ENCODE peak calls at places on chromosomes 13 and 19, in ten cellular contexts. One of them, this sample, is unnamed.

GRCh38 chr19:45739498-45740439 is 6.5 kb downstream of the MEIOSIN start:
- DNase-seq in gastrocnemius medialis: no peak
- DNase-seq in CD8-positive, alpha-beta T cell: no peak
- DNase-seq in adrenal gland: no peak
- DNase-seq in psoas muscle: no peak
- DNase-seq in lower leg skin: no peak
- DNase-seq in BJ: no peak
- DNase-seq in tibial nerve: no peak
- DNase-seq in body of pancreas: no peak
- DNase-seq in cardiac muscle cell: no peak
- DNase-seq in this sample: no peak

GRCh38 chr13:49821216-49821820 is 28.8 kb upstream of the KPNA3 start:
- DNase-seq in gastrocnemius medialis: no peak
- DNase-seq in CD8-positive, alpha-beta T cell: no peak
- DNase-seq in adrenal gland: peak
- DNase-seq in psoas muscle: no peak
- DNase-seq in lower leg skin: no peak
- DNase-seq in BJ: no peak
- DNase-seq in tibial nerve: no peak
- DNase-seq in body of pancreas: no peak
- DNase-seq in cardiac muscle cell: no peak
- DNase-seq in this sample: no peak

GRCh38 chr19:36939153-36939552 is 23.0 kb downstream of the ZNF568 start:
- DNase-seq in gastrocnemius medialis: no peak
- DNase-seq in CD8-positive, alpha-beta T cell: no peak
- DNase-seq in adrenal gland: no peak
- DNase-seq in psoas muscle: no peak
- DNase-seq in lower leg skin: no peak
- DNase-seq in BJ: no peak
- DNase-seq in tibial nerve: no peak
- DNase-seq in body of pancreas: no peak
- DNase-seq in cardiac muscle cell: peak
- DNase-seq in this sample: no peak

GRCh38 chr13:99312493-99312883 is 5.3 kb upstream of the GPR183 start:
- DNase-seq in gastrocnemius medialis: peak
- DNase-seq in CD8-positive, alpha-beta T cell: no peak
- DNase-seq in adrenal gland: peak
- DNase-seq in psoas muscle: peak
- DNase-seq in lower leg skin: peak
- DNase-seq in BJ: peak
- DNase-seq in tibial nerve: peak
- DNase-seq in body of pancreas: peak
- DNase-seq in cardiac muscle cell: no peak
- DNase-seq in this sample: no peak

GRCh38 chr13:50512602-50513527 is 330.6 kb downstream of the DLEU7 start:
- DNase-seq in gastrocnemius medialis: no peak
- DNase-seq in CD8-positive, alpha-beta T cell: peak
- DNase-seq in adrenal gland: peak
- DNase-seq in psoas muscle: peak
- DNase-seq in lower leg skin: peak
- DNase-seq in BJ: no peak
- DNase-seq in tibial nerve: peak
- DNase-seq in body of pancreas: peak
- DNase-seq in cardiac muscle cell: peak
- DNase-seq in this sample: peak

GRCh38 chr19:37997911-37998344 is 90.9 kb downstream of the SIPA1L3 start:
- DNase-seq in gastrocnemius medialis: no peak
- DNase-seq in CD8-positive, alpha-beta T cell: no peak
- DNase-seq in adrenal gland: peak
- DNase-seq in psoas muscle: no peak
- DNase-seq in lower leg skin: no peak
- DNase-seq in BJ: peak
- DNase-seq in tibial nerve: no peak
- DNase-seq in body of pancreas: no peak
- DNase-seq in cardiac muscle cell: no peak
- DNase-seq in this sample: no peak

GRCh38 chr13:92260363-92260762 is 861.9 kb downstream of the GPC5 start:
- DNase-seq in gastrocnemius medialis: no peak
- DNase-seq in CD8-positive, alpha-beta T cell: no peak
- DNase-seq in adrenal gland: no peak
- DNase-seq in psoas muscle: no peak
- DNase-seq in lower leg skin: no peak
- DNase-seq in BJ: no peak
- DNase-seq in tibial nerve: no peak
- DNase-seq in body of pancreas: no peak
- DNase-seq in cardiac muscle cell: no peak
- DNase-seq in this sample: no peak

GRCh38 chr19:38683393-38684077 is 36.1 kb downstream of the ACTN4 start:
- DNase-seq in gastrocnemius medialis: peak
- DNase-seq in CD8-positive, alpha-beta T cell: peak
- DNase-seq in adrenal gland: peak
- DNase-seq in psoas muscle: peak
- DNase-seq in lower leg skin: peak
- DNase-seq in BJ: no peak
- DNase-seq in tibial nerve: no peak
- DNase-seq in body of pancreas: peak
- DNase-seq in cardiac muscle cell: peak
- DNase-seq in this sample: no peak

GRCh38 chr19:1725100-1726064 is 27.9 kb upstream of the ONECUT3 start:
- DNase-seq in gastrocnemius medialis: no peak
- DNase-seq in CD8-positive, alpha-beta T cell: no peak
- DNase-seq in adrenal gland: peak
- DNase-seq in psoas muscle: no peak
- DNase-seq in lower leg skin: no peak
- DNase-seq in BJ: no peak
- DNase-seq in tibial nerve: peak
- DNase-seq in body of pancreas: peak
- DNase-seq in cardiac muscle cell: peak
- DNase-seq in this sample: no peak

GRCh38 chr13:48123827-48124226 is 28.9 kb upstream of the MED4 start:
- DNase-seq in gastrocnemius medialis: no peak
- DNase-seq in CD8-positive, alpha-beta T cell: no peak
- DNase-seq in adrenal gland: no peak
- DNase-seq in psoas muscle: no peak
- DNase-seq in lower leg skin: peak
- DNase-seq in BJ: no peak
- DNase-seq in tibial nerve: no peak
- DNase-seq in body of pancreas: peak
- DNase-seq in cardiac muscle cell: no peak
- DNase-seq in this sample: no peak

GRCh38 chr13:43804461-43805070 is 17.8 kb upstream of the ENOX1 start:
- DNase-seq in gastrocnemius medialis: no peak
- DNase-seq in CD8-positive, alpha-beta T cell: no peak
- DNase-seq in adrenal gland: peak
- DNase-seq in psoas muscle: no peak
- DNase-seq in lower leg skin: no peak
- DNase-seq in BJ: no peak
- DNase-seq in tibial nerve: peak
- DNase-seq in body of pancreas: peak
- DNase-seq in cardiac muscle cell: peak
- DNase-seq in this sample: peak

GRCh38 chr13:47917022-47917574 is 84.0 kb downstream of the SUCLA2 start:
- DNase-seq in gastrocnemius medialis: no peak
- DNase-seq in CD8-positive, alpha-beta T cell: no peak
- DNase-seq in adrenal gland: no peak
- DNase-seq in psoas muscle: no peak
- DNase-seq in lower leg skin: no peak
- DNase-seq in BJ: no peak
- DNase-seq in tibial nerve: no peak
- DNase-seq in body of pancreas: no peak
- DNase-seq in cardiac muscle cell: no peak
- DNase-seq in this sample: no peak

GRCh38 chr19:33260628-33261418 is 35.2 kb upstream of the SLC7A10 start:
- DNase-seq in gastrocnemius medialis: no peak
- DNase-seq in CD8-positive, alpha-beta T cell: no peak
- DNase-seq in adrenal gland: peak
- DNase-seq in psoas muscle: no peak
- DNase-seq in lower leg skin: no peak
- DNase-seq in BJ: no peak
- DNase-seq in tibial nerve: peak
- DNase-seq in body of pancreas: peak
- DNase-seq in cardiac muscle cell: no peak
- DNase-seq in this sample: no peak

GRCh38 chr13:113053376-113053775 is 52.2 kb upstream of the F7 start:
- DNase-seq in gastrocnemius medialis: no peak
- DNase-seq in CD8-positive, alpha-beta T cell: no peak
- DNase-seq in adrenal gland: no peak
- DNase-seq in psoas muscle: peak
- DNase-seq in lower leg skin: no peak
- DNase-seq in BJ: no peak
- DNase-seq in tibial nerve: no peak
- DNase-seq in body of pancreas: no peak
- DNase-seq in cardiac muscle cell: no peak
- DNase-seq in this sample: no peak

GRCh38 chr19:5025027-5025426 is 56.1 kb downstream of the KDM4B start:
- DNase-seq in gastrocnemius medialis: no peak
- DNase-seq in CD8-positive, alpha-beta T cell: no peak
- DNase-seq in adrenal gland: no peak
- DNase-seq in psoas muscle: no peak
- DNase-seq in lower leg skin: no peak
- DNase-seq in BJ: no peak
- DNase-seq in tibial nerve: no peak
- DNase-seq in body of pancreas: no peak
- DNase-seq in cardiac muscle cell: no peak
- DNase-seq in this sample: no peak

GRCh38 chr19:47417107-47417745 is 2.1 kb downstream of the MEIS3 start:
- DNase-seq in gastrocnemius medialis: no peak
- DNase-seq in CD8-positive, alpha-beta T cell: no peak
- DNase-seq in adrenal gland: no peak
- DNase-seq in psoas muscle: no peak
- DNase-seq in lower leg skin: no peak
- DNase-seq in BJ: no peak
- DNase-seq in tibial nerve: no peak
- DNase-seq in body of pancreas: no peak
- DNase-seq in cardiac muscle cell: no peak
- DNase-seq in this sample: no peak
- H3K4me3 ChIP-seq in gastrocnemius medialis: no peak
- H3K4me3 ChIP-seq in CD8-positive, alpha-beta T cell: no peak
- H3K4me3 ChIP-seq in adrenal gland: no peak
- H3K4me3 ChIP-seq in psoas muscle: no peak
- H3K4me3 ChIP-seq in lower leg skin: no peak
- H3K4me3 ChIP-seq in BJ: no peak
- H3K4me3 ChIP-seq in tibial nerve: no peak
- H3K4me3 ChIP-seq in body of pancreas: no peak
- H3K4me3 ChIP-seq in cardiac muscle cell: no peak
- H3K4me3 ChIP-seq in this sample: no peak

DNA sequence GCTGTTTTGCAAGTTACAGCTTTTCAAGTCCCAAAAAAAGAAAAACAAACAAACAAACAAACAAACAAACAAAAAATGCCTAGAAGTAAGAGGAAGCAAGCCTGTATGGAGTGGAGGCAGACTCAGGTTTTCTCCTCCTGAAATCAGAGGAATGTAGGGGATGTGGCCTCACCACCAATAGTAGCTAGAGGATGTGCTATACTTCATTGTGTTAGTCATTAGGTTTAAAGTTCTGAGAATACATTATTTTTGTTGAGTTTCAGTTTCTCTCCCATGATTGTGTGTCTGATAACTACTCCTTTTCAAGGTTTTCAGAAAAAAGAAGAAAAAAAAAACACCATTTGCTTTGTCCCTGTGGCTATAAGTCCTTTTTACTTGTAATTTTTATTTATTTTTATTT is 524.5 kb downstream of the GPC6 start:
- DNase-seq in gastrocnemius medialis: no peak
- DNase-seq in CD8-positive, alpha-beta T cell: no peak
- DNase-seq in adrenal gland: no peak
- DNase-seq in psoas muscle: no peak
- DNase-seq in lower leg skin: no peak
- DNase-seq in BJ: no peak
- DNase-seq in tibial nerve: no peak
- DNase-seq in body of pancreas: no peak
- DNase-seq in cardiac muscle cell: no peak
- DNase-seq in this sample: no peak
- TF ChIP-seq CTCF in gastrocnemius medialis: no peak
- TF ChIP-seq CTCF in CD8-positive, alpha-beta T cell: no peak
- TF ChIP-seq CTCF in adrenal gland: no peak
- TF ChIP-seq CTCF in psoas muscle: no peak
- TF ChIP-seq CTCF in lower leg skin: no peak
- TF ChIP-seq CTCF in BJ: no peak
- TF ChIP-seq CTCF in tibial nerve: no peak
- TF ChIP-seq CTCF in body of pancreas: no peak
- TF ChIP-seq CTCF in cardiac muscle cell: no peak
- TF ChIP-seq CTCF in this sample: no peak

DNA sequence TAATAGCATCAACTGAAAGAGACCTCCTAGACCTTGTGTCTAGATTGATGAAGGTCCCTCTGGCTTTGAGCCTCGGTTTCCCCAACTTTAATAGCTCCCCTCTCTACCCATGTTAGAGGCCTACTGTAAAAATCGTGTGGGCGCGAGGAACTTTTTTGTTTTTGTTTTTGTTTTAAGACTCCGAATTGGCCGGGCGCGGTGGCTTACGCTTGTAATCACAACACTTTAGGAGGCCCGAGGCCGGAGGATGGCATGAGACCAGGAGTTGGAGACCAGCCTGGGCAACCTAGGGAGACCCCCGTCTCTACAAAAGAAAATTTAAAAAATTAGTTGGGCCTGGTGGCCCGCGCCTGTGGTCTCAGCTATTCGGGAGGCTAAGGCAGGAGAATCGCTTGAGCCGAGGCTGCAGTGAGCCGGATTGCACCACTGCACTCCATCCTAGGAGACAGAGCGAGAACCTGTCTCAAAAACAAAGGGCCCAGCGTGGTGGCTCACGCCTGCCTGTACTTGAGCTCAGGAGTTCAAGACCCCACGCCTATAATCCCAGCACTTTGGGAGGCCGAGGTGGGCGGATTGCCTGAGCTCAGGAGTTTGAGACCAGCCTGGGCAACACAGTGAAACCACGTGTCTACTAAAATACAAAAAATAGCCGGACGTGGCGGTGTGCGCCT is 858 bp upstream of the PPP6R1 start:
- DNase-seq in gastrocnemius medialis: no peak
- DNase-seq in CD8-positive, alpha-beta T cell: no peak
- DNase-seq in adrenal gland: no peak
- DNase-seq in psoas muscle: peak
- DNase-seq in lower leg skin: no peak
- DNase-seq in BJ: no peak
- DNase-seq in tibial nerve: no peak
- DNase-seq in body of pancreas: no peak
- DNase-seq in cardiac muscle cell: no peak
- DNase-seq in this sample: no peak
- H3K4me3 ChIP-seq in gastrocnemius medialis: peak
- H3K4me3 ChIP-seq in CD8-positive, alpha-beta T cell: peak
- H3K4me3 ChIP-seq in adrenal gland: peak
- H3K4me3 ChIP-seq in psoas muscle: peak
- H3K4me3 ChIP-seq in lower leg skin: no peak
- H3K4me3 ChIP-seq in BJ: peak
- H3K4me3 ChIP-seq in tibial nerve: peak
- H3K4me3 ChIP-seq in body of pancreas: no peak
- H3K4me3 ChIP-seq in cardiac muscle cell: peak
- H3K4me3 ChIP-seq in this sample: peak

DNA sequence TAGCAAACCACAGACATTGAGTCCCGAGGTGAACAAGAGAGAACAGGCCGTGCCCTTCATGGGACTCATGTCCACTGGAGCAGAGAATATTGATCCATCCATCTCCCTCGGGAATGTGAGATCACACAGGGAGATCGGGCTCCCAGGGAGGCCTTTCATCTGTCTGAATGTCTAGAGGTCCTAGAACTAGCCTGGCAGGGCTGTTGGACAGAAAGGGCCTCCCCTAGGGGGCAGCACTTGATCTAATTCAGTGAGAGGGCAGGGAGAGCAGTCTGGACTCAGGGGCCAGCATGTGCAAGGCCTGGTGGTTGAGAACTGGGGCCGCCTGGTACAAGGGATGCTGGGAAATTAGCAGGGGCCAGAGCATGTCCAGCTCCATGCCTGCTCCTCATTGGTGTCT is 4.3 kb downstream of the RUVBL2 start:
- DNase-seq in gastrocnemius medialis: no peak
- DNase-seq in CD8-positive, alpha-beta T cell: peak
- DNase-seq in adrenal gland: peak
- DNase-seq in psoas muscle: no peak
- DNase-seq in lower leg skin: no peak
- DNase-seq in BJ: no peak
- DNase-seq in tibial nerve: no peak
- DNase-seq in body of pancreas: peak
- DNase-seq in cardiac muscle cell: peak
- DNase-seq in this sample: no peak
- TF ChIP-seq CTCF in gastrocnemius medialis: peak
- TF ChIP-seq CTCF in CD8-positive, alpha-beta T cell: no peak
- TF ChIP-seq CTCF in adrenal gland: no peak
- TF ChIP-seq CTCF in psoas muscle: peak
- TF ChIP-seq CTCF in lower leg skin: no peak
- TF ChIP-seq CTCF in BJ: peak
- TF ChIP-seq CTCF in tibial nerve: no peak
- TF ChIP-seq CTCF in body of pancreas: no peak
- TF ChIP-seq CTCF in cardiac muscle cell: peak
- TF ChIP-seq CTCF in this sample: peak